ENCODE peak calls at places on chromosomes 3 and 15, in seven cellular contexts. L, J, O, K, Q, H and V are unnamed samples.

GRCh38 chr3:30193625-30194044 is 412.8 kb upstream of the TGFBR2 start:
- DNase-seq in L (no peak), J (no peak), O (no peak), K (no peak), Q (no peak), H (no peak), V (no peak)

GRCh38 chr3:129313983-129314756 is 35.5 kb downstream of the HMCES start:
- DNase-seq in L (no peak), J (no peak), O (no peak), K (no peak), Q (no peak), H (no peak), V (peak; percentile 75)

GRCh38 chr3:186974824-186975281 is 44.5 kb downstream of the ST6GAL1 start:
- DNase-seq in L (no peak), J (no peak), O (no peak), K (no peak), Q (no peak), H (no peak), V (no peak)

GRCh38 chr3:46939578-46940405 is 36.8 kb downstream of the CCDC12 start:
- DNase-seq in L (no peak), J (no peak), O (no peak), K (no peak), Q (no peak), H (no peak), V (no peak)

GRCh38 chr3:197408177-197408957 is 110.0 kb upstream of the DLG1 start:
- DNase-seq in L (no peak), J (peak; percentile 20), O (no peak), K (no peak), Q (no peak), H (no peak), V (no peak)

GRCh38 chr3:103127737-103128136 is 692.9 kb downstream of the ZPLD1 start:
- DNase-seq in L (no peak), J (no peak), O (no peak), K (no peak), Q (no peak), H (no peak), V (no peak)

GRCh38 chr3:128965818-128966217 is 28.1 kb downstream of the CFAP92 start:
- DNase-seq in L (no peak), J (no peak), O (no peak), K (no peak), Q (no peak), H (no peak), V (no peak)

GRCh38 chr3:69197922-69198540 is 75.6 kb upstream of the LMOD3 start:
- DNase-seq in L (no peak), J (no peak), O (no peak), K (no peak), Q (no peak), H (no peak), V (no peak)

GRCh38 chr3:101179637-101180036 is 140.7 kb downstream of the IMPG2 start:
- DNase-seq in L (no peak), J (no peak), O (no peak), K (peak; percentile 44), Q (no peak), H (no peak), V (peak; percentile 68)

GRCh38 chr15:72962054-72962702 is 90.1 kb upstream of the NEO1 start:
- DNase-seq in L (no peak), J (no peak), O (no peak), K (no peak), Q (no peak), H (no peak), V (no peak)

GRCh38 chr15:82046668-82047492 is 1.1 kb upstream of the MEX3B start:
- DNase-seq in L (peak; percentile 94), J (peak; percentile 94), O (peak; percentile 55), K (peak; percentile 44), Q (peak; percentile 98), H (peak; percentile 97), V (peak; percentile 79)

GRCh38 chr3:194384569-194385001 is 14.5 kb downstream of the GP5 start:
- DNase-seq in L (no peak), J (no peak), O (no peak), K (no peak), Q (no peak), H (peak; percentile 9), V (no peak)

GRCh38 chr15:59622289-59622688 is 10.7 kb downstream of the GCNT3 start:
- DNase-seq in L (peak; percentile 51), J (peak; percentile 51), O (no peak), K (no peak), Q (peak; percentile 37), H (no peak), V (peak; percentile 63)
- TF ChIP-seq CTCF in L (peak; percentile 63), J (peak; percentile 48), O (no peak), K (peak; percentile 44), Q (peak; percentile 62), H (no peak), V (peak; percentile 55)

DNA sequence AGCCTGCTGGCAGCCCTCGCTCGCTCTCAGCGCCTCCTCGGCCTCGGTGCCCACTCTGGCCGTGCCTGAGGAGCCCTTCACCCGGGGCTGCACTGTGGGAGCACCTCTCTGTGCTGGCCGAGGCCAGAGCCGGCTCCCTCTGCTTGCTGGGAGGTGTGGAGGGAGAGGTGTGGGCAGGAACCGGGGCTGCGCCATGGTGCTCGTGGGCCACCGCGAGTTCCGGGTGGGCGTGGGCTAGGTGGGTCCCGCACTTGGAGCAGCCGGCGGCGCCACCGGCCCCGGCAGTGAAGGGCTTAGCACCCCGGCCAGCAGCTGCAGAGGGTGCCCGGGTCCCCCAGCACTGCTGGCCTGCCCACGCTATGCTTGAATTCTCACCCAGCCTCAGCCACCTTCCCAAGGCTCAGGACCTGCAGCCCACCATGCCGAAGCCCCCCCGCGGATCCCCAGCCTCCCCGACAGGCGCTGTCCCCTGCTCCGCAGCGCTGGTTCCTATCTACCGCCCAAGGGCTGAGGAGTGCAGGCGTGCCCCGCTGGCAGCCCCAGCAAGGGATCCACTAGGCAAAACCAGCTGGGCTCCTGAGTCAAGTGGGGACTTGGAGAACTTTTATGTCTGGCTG is 863.3 kb downstream of the IGSF11 start:
- DNase-seq in L (no peak), J (no peak), O (no peak), K (no peak), Q (no peak), H (no peak), V (no peak)
- TF ChIP-seq CTCF in L (no peak), J (no peak), O (no peak), K (no peak), Q (no peak), H (no peak), V (no peak)

DNA sequence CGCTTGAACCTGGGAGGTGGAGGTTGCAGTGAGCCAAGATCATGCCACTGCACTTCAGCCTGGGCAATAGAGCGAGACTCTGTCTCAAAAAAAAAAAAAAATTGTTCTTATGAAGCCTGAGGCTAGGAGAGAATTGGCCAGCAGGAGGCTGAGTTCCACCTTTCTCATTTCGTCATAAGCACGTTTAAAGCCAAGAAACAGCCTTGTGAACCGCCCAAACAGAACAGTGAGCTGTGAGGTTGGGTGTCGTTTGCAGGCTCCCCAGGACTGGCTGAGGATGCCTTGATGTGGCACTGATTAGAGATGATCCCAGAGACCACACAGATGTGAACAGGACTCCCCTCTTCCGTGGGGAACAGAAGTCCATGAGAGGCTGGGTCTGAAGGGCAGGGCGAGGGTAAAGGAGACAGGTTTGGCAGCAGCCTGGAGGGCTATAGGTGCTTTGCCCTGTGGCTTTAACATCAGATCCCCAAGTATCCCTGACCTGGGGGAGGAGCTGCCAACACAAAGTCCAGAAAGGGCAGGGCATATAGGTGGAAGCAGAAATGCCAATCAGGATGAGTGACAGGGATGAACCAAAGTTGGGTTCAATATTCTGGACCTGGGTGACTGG is 52.9 kb downstream of the CLEC3B start:
- DNase-seq in L (no peak), J (no peak), O (no peak), K (no peak), Q (no peak), H (no peak), V (peak; percentile 81)
- TF ChIP-seq CTCF in L (peak; percentile 33), J (peak; percentile 34), O (no peak), K (no peak), Q (peak; percentile 43), H (no peak), V (peak; percentile 36)

DNA sequence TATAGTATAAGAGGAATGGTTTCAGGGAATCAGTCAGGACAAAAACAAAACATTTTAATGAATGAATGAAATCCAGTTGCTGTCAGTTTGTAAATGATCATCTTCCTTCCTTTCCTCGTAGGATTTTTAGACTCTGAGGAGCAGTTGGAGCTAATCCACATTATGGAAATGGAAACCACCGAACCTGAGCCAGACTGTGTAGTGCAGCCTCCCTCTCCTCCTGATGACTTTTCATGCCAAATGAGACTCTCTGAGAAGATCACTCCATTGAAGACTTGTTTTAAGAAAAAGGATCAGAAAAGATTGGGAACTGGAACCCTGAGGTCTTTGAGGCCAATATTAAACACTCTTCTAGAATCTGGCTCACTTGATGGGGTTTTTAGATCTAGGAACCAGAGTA is 3.1 kb downstream of the TIPARP start:
- DNase-seq in L (no peak), J (no peak), O (no peak), K (no peak), Q (no peak), H (no peak), V (no peak)
- TF ChIP-seq CTCF in L (no peak), J (no peak), O (no peak), K (no peak), Q (no peak), H (no peak), V (no peak)

GRCh38 chr3:122618614-122619013 is 41.2 kb downstream of the PARP15 start:
- DNase-seq in L (no peak), J (no peak), O (no peak), K (no peak), Q (no peak), H (no peak), V (no peak)
- TF ChIP-seq CTCF in L (no peak), J (no peak), O (no peak), K (no peak), Q (no peak), H (no peak), V (no peak)

GRCh38 chr3:167493240-167493639 is 19.4 kb upstream of the SERPINI2 start:
- DNase-seq in L (no peak), J (no peak), O (no peak), K (no peak), Q (peak; percentile 2), H (no peak), V (peak; percentile 4)
- TF ChIP-seq CTCF in L (peak; percentile 47), J (no peak), O (peak; percentile 12), K (no peak), Q (peak; percentile 49), H (peak; percentile 44), V (peak; percentile 25)